ENCODE peak calls at places on chromosomes 5 and 9, in nine cellular contexts. One of them, this sample, is unnamed.

GRCh38 chr5:53331463-53331862 is 149.0 kb upstream of the FST start:
- DNase-seq in breast epithelium: no peak
- DNase-seq in gastrocnemius medialis: no peak
- DNase-seq in PC-9: no peak
- DNase-seq in suprapubic skin: no peak
- DNase-seq in adrenal gland: no peak
- DNase-seq in sigmoid colon: no peak
- DNase-seq in CD4-positive, CD25-positive, alpha-beta regulatory T cell: no peak
- DNase-seq in ovary: no peak
- DNase-seq in this sample: no peak

GRCh38 chr9:107213561-107214028 is 69.5 kb upstream of the RAD23B start:
- DNase-seq in suprapubic skin: no peak
- DNase-seq in adrenal gland: peak; percentile 24
- DNase-seq in breast epithelium: no peak
- DNase-seq in CD4-positive, CD25-positive, alpha-beta regulatory T cell: no peak
- DNase-seq in gastrocnemius medialis: no peak
- DNase-seq in sigmoid colon: no peak
- DNase-seq in PC-9: peak; percentile 37
- DNase-seq in ovary: no peak
- DNase-seq in this sample: no peak

GRCh38 chr5:156414381-156414780 is 87.4 kb downstream of the SGCD start:
- DNase-seq in breast epithelium: no peak
- DNase-seq in ovary: no peak
- DNase-seq in CD4-positive, CD25-positive, alpha-beta regulatory T cell: no peak
- DNase-seq in suprapubic skin: no peak
- DNase-seq in sigmoid colon: no peak
- DNase-seq in adrenal gland: no peak
- DNase-seq in gastrocnemius medialis: no peak
- DNase-seq in PC-9: no peak
- DNase-seq in this sample: no peak

GRCh38 chr9:136095495-136096058 is 488 bp upstream of the NACC2 start:
- DNase-seq in breast epithelium: no peak
- DNase-seq in sigmoid colon: no peak
- DNase-seq in CD4-positive, CD25-positive, alpha-beta regulatory T cell: no peak
- DNase-seq in adrenal gland: no peak
- DNase-seq in suprapubic skin: no peak
- DNase-seq in PC-9: peak; percentile 47
- DNase-seq in gastrocnemius medialis: peak; percentile 42
- DNase-seq in ovary: no peak
- DNase-seq in this sample: peak; percentile 62

GRCh38 chr5:481347-481746 is 38.4 kb downstream of the EXOC3 start:
- DNase-seq in ovary: no peak
- DNase-seq in sigmoid colon: no peak
- DNase-seq in CD4-positive, CD25-positive, alpha-beta regulatory T cell: no peak
- DNase-seq in gastrocnemius medialis: no peak
- DNase-seq in adrenal gland: no peak
- DNase-seq in PC-9: no peak
- DNase-seq in breast epithelium: no peak
- DNase-seq in suprapubic skin: no peak
- DNase-seq in this sample: no peak

GRCh38 chr5:76716456-76717157 is 681 bp downstream of the F2R start:
- DNase-seq in PC-9: no peak
- DNase-seq in sigmoid colon: no peak
- DNase-seq in suprapubic skin: no peak
- DNase-seq in CD4-positive, CD25-positive, alpha-beta regulatory T cell: no peak
- DNase-seq in breast epithelium: no peak
- DNase-seq in gastrocnemius medialis: no peak
- DNase-seq in adrenal gland: no peak
- DNase-seq in ovary: no peak
- DNase-seq in this sample: no peak

GRCh38 chr5:123125172-123125508 is 36.1 kb downstream of the PRDM6 start:
- DNase-seq in breast epithelium: no peak
- DNase-seq in sigmoid colon: no peak
- DNase-seq in gastrocnemius medialis: no peak
- DNase-seq in adrenal gland: no peak
- DNase-seq in suprapubic skin: no peak
- DNase-seq in PC-9: no peak
- DNase-seq in CD4-positive, CD25-positive, alpha-beta regulatory T cell: no peak
- DNase-seq in ovary: no peak
- DNase-seq in this sample: no peak

GRCh38 chr5:89343666-89344065 is 460.7 kb upstream of the MEF2C start:
- DNase-seq in suprapubic skin: no peak
- DNase-seq in PC-9: no peak
- DNase-seq in ovary: no peak
- DNase-seq in gastrocnemius medialis: no peak
- DNase-seq in CD4-positive, CD25-positive, alpha-beta regulatory T cell: no peak
- DNase-seq in adrenal gland: no peak
- DNase-seq in sigmoid colon: no peak
- DNase-seq in breast epithelium: no peak
- DNase-seq in this sample: no peak

GRCh38 chr9:99238331-99238730 is 16.2 kb downstream of the SEC61B start:
- DNase-seq in suprapubic skin: no peak
- DNase-seq in ovary: no peak
- DNase-seq in CD4-positive, CD25-positive, alpha-beta regulatory T cell: no peak
- DNase-seq in adrenal gland: no peak
- DNase-seq in sigmoid colon: no peak
- DNase-seq in PC-9: no peak
- DNase-seq in gastrocnemius medialis: no peak
- DNase-seq in breast epithelium: no peak
- DNase-seq in this sample: no peak
- H3K4me1 ChIP-seq in suprapubic skin: no peaks in the 10 kb centered on the region
- H3K4me1 ChIP-seq in ovary: no peaks in the 10 kb centered on the region
- H3K4me1 ChIP-seq in CD4-positive, CD25-positive, alpha-beta regulatory T cell: no peaks in the 10 kb centered on the region
- H3K4me1 ChIP-seq in adrenal gland: peaks cover 7% of the 10 kb centered on the region
- H3K4me1 ChIP-seq in sigmoid colon: peaks cover 7% of the 10 kb centered on the region
- H3K4me1 ChIP-seq in PC-9: no peaks in the 10 kb centered on the region
- H3K4me1 ChIP-seq in gastrocnemius medialis: peaks cover 37% of the 10 kb centered on the region
- H3K4me1 ChIP-seq in breast epithelium: no peaks in the 10 kb centered on the region
- H3K4me1 ChIP-seq in this sample: no peaks in the 10 kb centered on the region

DNA sequence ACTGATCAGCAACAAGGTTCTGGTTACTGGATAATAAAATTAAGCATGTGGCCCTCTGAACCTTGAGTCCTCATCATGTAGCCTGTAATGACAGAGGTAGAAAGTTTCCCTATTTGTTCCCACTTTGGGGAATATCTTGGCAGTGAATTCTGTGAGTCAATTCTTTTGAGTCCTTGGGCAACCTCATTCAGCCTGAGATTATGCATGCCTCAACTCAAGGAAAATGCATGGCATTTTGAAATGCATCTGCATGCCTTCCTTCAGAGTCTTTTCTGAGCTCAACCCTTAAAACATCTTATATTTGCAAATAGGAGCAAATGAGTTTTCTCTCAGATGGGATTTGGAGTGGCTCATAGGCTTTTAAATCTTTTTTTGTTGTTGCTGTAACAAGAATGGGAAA is 218.1 kb upstream of the CD180 start:
- DNase-seq in breast epithelium: no peak
- DNase-seq in gastrocnemius medialis: no peak
- DNase-seq in sigmoid colon: no peak
- DNase-seq in CD4-positive, CD25-positive, alpha-beta regulatory T cell: no peak
- DNase-seq in PC-9: no peak
- DNase-seq in ovary: no peak
- DNase-seq in adrenal gland: no peak
- DNase-seq in suprapubic skin: no peak
- DNase-seq in this sample: no peak
- H3K4me1 ChIP-seq in breast epithelium: no peaks in the 10 kb centered on the region
- H3K4me1 ChIP-seq in gastrocnemius medialis: no peaks in the 10 kb centered on the region
- H3K4me1 ChIP-seq in sigmoid colon: peaks cover 8% of the 10 kb centered on the region
- H3K4me1 ChIP-seq in CD4-positive, CD25-positive, alpha-beta regulatory T cell: peaks cover 4% of the 10 kb centered on the region
- H3K4me1 ChIP-seq in PC-9: no peaks in the 10 kb centered on the region
- H3K4me1 ChIP-seq in ovary: no peaks in the 10 kb centered on the region
- H3K4me1 ChIP-seq in adrenal gland: no peaks in the 10 kb centered on the region
- H3K4me1 ChIP-seq in suprapubic skin: no peaks in the 10 kb centered on the region
- H3K4me1 ChIP-seq in this sample: no peaks in the 10 kb centered on the region

GRCh38 chr5:171251519-171251918 is 57.5 kb upstream of the TLX3 start:
- DNase-seq in ovary: no peak
- DNase-seq in suprapubic skin: no peak
- DNase-seq in breast epithelium: no peak
- DNase-seq in sigmoid colon: no peak
- DNase-seq in PC-9: no peak
- DNase-seq in CD4-positive, CD25-positive, alpha-beta regulatory T cell: no peak
- DNase-seq in adrenal gland: no peak
- DNase-seq in gastrocnemius medialis: no peak
- DNase-seq in this sample: no peak

GRCh38 chr5:171250738-171251137 is 58.3 kb upstream of the TLX3 start:
- DNase-seq in adrenal gland: no peak
- DNase-seq in sigmoid colon: no peak
- DNase-seq in gastrocnemius medialis: no peak
- DNase-seq in breast epithelium: no peak
- DNase-seq in ovary: no peak
- DNase-seq in PC-9: no peak
- DNase-seq in suprapubic skin: no peak
- DNase-seq in CD4-positive, CD25-positive, alpha-beta regulatory T cell: no peak
- DNase-seq in this sample: no peak

GRCh38 chr5:171252674-171253073 is 56.4 kb upstream of the TLX3 start:
- DNase-seq in CD4-positive, CD25-positive, alpha-beta regulatory T cell: no peak
- DNase-seq in sigmoid colon: no peak
- DNase-seq in adrenal gland: no peak
- DNase-seq in PC-9: no peak
- DNase-seq in gastrocnemius medialis: no peak
- DNase-seq in suprapubic skin: no peak
- DNase-seq in ovary: no peak
- DNase-seq in breast epithelium: no peak
- DNase-seq in this sample: no peak

GRCh38 chr5:171249460-171249859 is 59.6 kb upstream of the TLX3 start:
- DNase-seq in ovary: no peak
- DNase-seq in suprapubic skin: no peak
- DNase-seq in CD4-positive, CD25-positive, alpha-beta regulatory T cell: no peak
- DNase-seq in adrenal gland: no peak
- DNase-seq in gastrocnemius medialis: no peak
- DNase-seq in sigmoid colon: no peak
- DNase-seq in PC-9: no peak
- DNase-seq in breast epithelium: no peak
- DNase-seq in this sample: no peak
- H3K4me1 ChIP-seq in ovary: no peaks in the 10 kb centered on the region
- H3K4me1 ChIP-seq in suprapubic skin: no peaks in the 10 kb centered on the region
- H3K4me1 ChIP-seq in CD4-positive, CD25-positive, alpha-beta regulatory T cell: no peaks in the 10 kb centered on the region
- H3K4me1 ChIP-seq in adrenal gland: no peaks in the 10 kb centered on the region
- H3K4me1 ChIP-seq in gastrocnemius medialis: no peaks in the 10 kb centered on the region
- H3K4me1 ChIP-seq in sigmoid colon: no peaks in the 10 kb centered on the region
- H3K4me1 ChIP-seq in PC-9: no peaks in the 10 kb centered on the region
- H3K4me1 ChIP-seq in breast epithelium: no peaks in the 10 kb centered on the region
- H3K4me1 ChIP-seq in this sample: no peaks in the 10 kb centered on the region

DNA sequence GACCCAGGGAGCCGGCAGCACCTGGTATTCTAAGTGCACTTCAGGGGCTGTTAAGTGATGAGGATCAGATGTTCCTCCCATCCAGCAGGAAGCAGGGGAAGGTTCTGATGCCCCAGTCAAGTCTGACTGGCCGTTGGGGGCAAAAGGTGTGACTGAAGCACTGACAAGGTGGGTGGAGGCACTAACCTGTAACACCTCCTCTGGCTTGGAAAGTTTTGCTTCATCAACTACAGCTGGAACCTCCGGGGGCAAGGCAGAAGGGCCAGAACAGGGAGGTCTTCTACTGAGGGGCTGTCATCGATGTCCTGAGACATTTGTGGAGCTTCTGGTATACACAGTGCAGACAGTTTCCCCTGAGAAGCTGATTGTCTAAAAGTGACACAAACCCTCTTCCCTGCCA is 24.7 kb upstream of the PHF19 start:
- DNase-seq in sigmoid colon: no peak
- DNase-seq in breast epithelium: no peak
- DNase-seq in ovary: no peak
- DNase-seq in PC-9: no peak
- DNase-seq in suprapubic skin: no peak
- DNase-seq in CD4-positive, CD25-positive, alpha-beta regulatory T cell: no peak
- DNase-seq in gastrocnemius medialis: no peak
- DNase-seq in adrenal gland: no peak
- DNase-seq in this sample: no peak
- H3K4me1 ChIP-seq in sigmoid colon: no peaks in the 10 kb centered on the region
- H3K4me1 ChIP-seq in breast epithelium: no peaks in the 10 kb centered on the region
- H3K4me1 ChIP-seq in ovary: no peaks in the 10 kb centered on the region
- H3K4me1 ChIP-seq in PC-9: no peaks in the 10 kb centered on the region
- H3K4me1 ChIP-seq in suprapubic skin: peaks cover 7% of the 10 kb centered on the region
- H3K4me1 ChIP-seq in CD4-positive, CD25-positive, alpha-beta regulatory T cell: peaks cover 76% of the 10 kb centered on the region
- H3K4me1 ChIP-seq in gastrocnemius medialis: peaks cover 6% of the 10 kb centered on the region
- H3K4me1 ChIP-seq in adrenal gland: peaks cover 8% of the 10 kb centered on the region
- H3K4me1 ChIP-seq in this sample: no peaks in the 10 kb centered on the region

GRCh38 chr5:175680020-175680419 is 22.1 kb downstream of the HRH2 start:
- DNase-seq in CD4-positive, CD25-positive, alpha-beta regulatory T cell: no peak
- DNase-seq in sigmoid colon: peak; percentile 28
- DNase-seq in PC-9: no peak
- DNase-seq in gastrocnemius medialis: no peak
- DNase-seq in ovary: no peak
- DNase-seq in adrenal gland: no peak
- DNase-seq in suprapubic skin: no peak
- DNase-seq in breast epithelium: no peak
- DNase-seq in this sample: no peak

GRCh38 chr5:175677571-175677970 is 19.7 kb downstream of the HRH2 start:
- DNase-seq in ovary: no peak
- DNase-seq in CD4-positive, CD25-positive, alpha-beta regulatory T cell: no peak
- DNase-seq in breast epithelium: no peak
- DNase-seq in gastrocnemius medialis: no peak
- DNase-seq in PC-9: no peak
- DNase-seq in adrenal gland: no peak
- DNase-seq in sigmoid colon: no peak
- DNase-seq in suprapubic skin: no peak
- DNase-seq in this sample: no peak

GRCh38 chr5:175680463-175680862 is 22.6 kb downstream of the HRH2 start:
- DNase-seq in PC-9: no peak
- DNase-seq in breast epithelium: no peak
- DNase-seq in CD4-positive, CD25-positive, alpha-beta regulatory T cell: no peak
- DNase-seq in adrenal gland: no peak
- DNase-seq in gastrocnemius medialis: no peak
- DNase-seq in ovary: no peak
- DNase-seq in sigmoid colon: peak; percentile 2
- DNase-seq in suprapubic skin: no peak
- DNase-seq in this sample: no peak

GRCh38 chr5:175675873-175676272 is 18.0 kb downstream of the HRH2 start:
- DNase-seq in CD4-positive, CD25-positive, alpha-beta regulatory T cell: no peak
- DNase-seq in breast epithelium: no peak
- DNase-seq in ovary: no peak
- DNase-seq in gastrocnemius medialis: no peak
- DNase-seq in adrenal gland: no peak
- DNase-seq in suprapubic skin: no peak
- DNase-seq in PC-9: no peak
- DNase-seq in sigmoid colon: no peak
- DNase-seq in this sample: no peak

DNA sequence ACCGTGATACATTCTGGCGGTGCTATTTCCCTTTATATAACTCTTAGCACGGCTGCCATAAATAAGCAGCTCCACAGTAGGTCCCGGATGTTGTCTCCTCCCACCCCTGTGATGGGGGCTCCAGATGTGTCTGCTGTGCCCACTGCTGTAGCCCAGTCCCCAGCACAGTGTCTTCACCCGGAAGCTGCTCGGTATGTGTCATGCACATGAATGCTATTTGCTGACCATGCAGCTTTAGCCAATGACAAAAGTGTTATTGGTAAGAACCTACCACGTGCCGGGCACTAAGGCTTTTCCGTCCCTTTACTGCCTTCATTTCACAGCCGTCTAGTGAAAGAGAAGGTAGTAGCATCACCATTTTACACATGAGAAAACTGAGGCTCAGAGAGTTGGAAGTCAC is 20.2 kb downstream of the HRH2 start:
- DNase-seq in breast epithelium: no peak
- DNase-seq in suprapubic skin: no peak
- DNase-seq in PC-9: no peak
- DNase-seq in ovary: no peak
- DNase-seq in gastrocnemius medialis: no peak
- DNase-seq in adrenal gland: no peak
- DNase-seq in sigmoid colon: no peak
- DNase-seq in CD4-positive, CD25-positive, alpha-beta regulatory T cell: no peak
- DNase-seq in this sample: no peak
- H3K4me1 ChIP-seq in breast epithelium: no peaks in the 10 kb centered on the region
- H3K4me1 ChIP-seq in suprapubic skin: peaks cover 4% of the 10 kb centered on the region
- H3K4me1 ChIP-seq in PC-9: no peaks in the 10 kb centered on the region
- H3K4me1 ChIP-seq in ovary: no peaks in the 10 kb centered on the region
- H3K4me1 ChIP-seq in gastrocnemius medialis: peaks cover 20% of the 10 kb centered on the region
- H3K4me1 ChIP-seq in adrenal gland: no peaks in the 10 kb centered on the region
- H3K4me1 ChIP-seq in sigmoid colon: no peaks in the 10 kb centered on the region
- H3K4me1 ChIP-seq in CD4-positive, CD25-positive, alpha-beta regulatory T cell: no peaks in the 10 kb centered on the region
- H3K4me1 ChIP-seq in this sample: no peaks in the 10 kb centered on the region

GRCh38 chr9:77562021-77562748 is 85.9 kb downstream of the GNA14 start:
- DNase-seq in ovary: no peak
- DNase-seq in adrenal gland: no peak
- DNase-seq in gastrocnemius medialis: no peak
- DNase-seq in sigmoid colon: no peak
- DNase-seq in CD4-positive, CD25-positive, alpha-beta regulatory T cell: no peak
- DNase-seq in suprapubic skin: no peak
- DNase-seq in PC-9: no peak
- DNase-seq in breast epithelium: no peak
- DNase-seq in this sample: no peak
- H3K4me1 ChIP-seq in ovary: no peaks in the 10 kb centered on the region
- H3K4me1 ChIP-seq in adrenal gland: peaks cover 12% of the 10 kb centered on the region
- H3K4me1 ChIP-seq in gastrocnemius medialis: no peaks in the 10 kb centered on the region
- H3K4me1 ChIP-seq in sigmoid colon: no peaks in the 10 kb centered on the region
- H3K4me1 ChIP-seq in CD4-positive, CD25-positive, alpha-beta regulatory T cell: no peaks in the 10 kb centered on the region
- H3K4me1 ChIP-seq in suprapubic skin: no peaks in the 10 kb centered on the region
- H3K4me1 ChIP-seq in PC-9: no peaks in the 10 kb centered on the region
- H3K4me1 ChIP-seq in breast epithelium: no peaks in the 10 kb centered on the region
- H3K4me1 ChIP-seq in this sample: no peaks in the 10 kb centered on the region